ENCODE peak calls at places on chromosomes 4 and X, in ten cellular contexts. A is sigmoid colon; F is pons; Z is substantia nigra; H is CD8-positive, alpha-beta T cell; X is Panc1; B is MCF 10A; J is HTR-8/SVneo; Q is D341Med; U is adrenal gland. L is an unnamed sample.

GRCh38 chr4:118772149-118773081 is 63.5 kb downstream of the SEC24D start:
- DNase-seq in J (peak; percentile 31), B (peak; percentile 56), H (no peak), Q (peak; percentile 49), Z (no peak), F (peak; percentile 75), U (no peak), X (peak; percentile 7), A (no peak), L (no peak)

GRCh38 chrX:87516716-87517115 is 886 bp upstream of the KLHL4 start:
- DNase-seq in F (peak; percentile 18), A (no peak), X (no peak), U (no peak), H (no peak), Q (no peak), J (no peak), B (peak; percentile 56), Z (no peak), L (no peak)

GRCh38 chr4:75544870-75545269 is 11.0 kb upstream of the ODAPH start:
- DNase-seq in U (no peak), J (no peak), F (no peak), Z (no peak), H (no peak), B (no peak), X (no peak), A (no peak), Q (no peak), L (no peak)

GRCh38 chr4:153209410-153209809 is 5.2 kb downstream of the TRIM2 start:
- DNase-seq in J (no peak), H (no peak), Z (no peak), Q (no peak), A (no peak), X (no peak), F (no peak), U (no peak), B (no peak), L (no peak)

GRCh38 chr4:76874176-76874575 is 23.8 kb downstream of the SOWAHB start:
- DNase-seq in U (no peak), H (no peak), J (no peak), A (no peak), X (no peak), Z (no peak), B (no peak), Q (peak; percentile 41), F (no peak), L (no peak)

GRCh38 chr4:10965196-10965595 is 280.6 kb upstream of the CLNK start:
- DNase-seq in Q (no peak), J (no peak), U (no peak), Z (no peak), X (no peak), H (no peak), B (no peak), A (no peak), F (no peak), L (no peak)

GRCh38 chr4:17322514-17322913 is 189.4 kb downstream of the QDPR start:
- DNase-seq in B (no peak), U (no peak), Z (no peak), J (no peak), X (no peak), Q (no peak), A (no peak), F (no peak), H (no peak), L (no peak)

GRCh38 chrX:19625612-19626011 is 110.3 kb upstream of the MAP3K15 start:
- DNase-seq in A (no peak), U (no peak), Q (no peak), J (no peak), Z (no peak), F (no peak), B (peak; percentile 52), H (peak; percentile 12), X (no peak), L (peak; percentile 51)

GRCh38 chr4:3780347-3781171 is 14.4 kb downstream of the ADRA2C start:
- DNase-seq in B (no peak), H (no peak), J (no peak), X (no peak), U (no peak), Q (no peak), Z (no peak), F (no peak), A (no peak), L (no peak)

GRCh38 chr4:105767579-105767978 is 59.0 kb downstream of the GSTCD start:
- DNase-seq in Z (no peak), J (no peak), A (no peak), H (no peak), Q (no peak), F (no peak), B (no peak), U (no peak), X (no peak), L (no peak)

GRCh38 chrX:17567173-17567572 is 170.1 kb upstream of the SCML1 start:
- DNase-seq in B (no peak), A (peak; percentile 66), F (no peak), X (no peak), Z (peak; percentile 68), H (no peak), U (peak; percentile 44), Q (no peak), J (no peak), L (no peak)

GRCh38 chr4:86595426-86595805 is 1.3 kb downstream of the PTPN13 start:
- DNase-seq in J (no peak), Q (peak; percentile 29), X (no peak), U (peak; percentile 23), A (no peak), F (peak; percentile 58), Z (no peak), H (no peak), B (peak; percentile 62), L (no peak)

GRCh38 chr4:67885727-67886126 is 1.9 kb upstream of the TMPRSS11D start:
- DNase-seq in U (no peak), Q (no peak), X (peak; percentile 75), A (no peak), B (peak; percentile 66), F (no peak), J (no peak), Z (no peak), H (no peak), L (no peak)

GRCh38 chr4:175671491-175671934 is 140.6 kb downstream of the GPM6A start:
- DNase-seq in X (no peak), A (no peak), U (no peak), F (peak; percentile 12), Z (peak; percentile 68), J (peak; percentile 18), H (no peak), Q (peak; percentile 24), B (peak; percentile 37), L (no peak)

GRCh38 chrX:12949927-12950656 is 24.8 kb upstream of the TMSB4X start:
- DNase-seq in J (no peak), A (peak; percentile 94), X (no peak), U (peak; percentile 79), Z (peak; percentile 64), H (peak; percentile 67), F (peak; percentile 89), Q (no peak), B (peak; percentile 81), L (peak; percentile 66)

GRCh38 chr4:3676907-3677495 is 89.2 kb upstream of the ADRA2C start:
- DNase-seq in J (no peak), X (no peak), F (no peak), U (no peak), A (peak; percentile 40), Z (peak; percentile 30), Q (no peak), H (no peak), B (no peak), L (no peak)

GRCh38 chrX:67523002-67523711 is 20.7 kb upstream of the AR start:
- DNase-seq in U (no peak), A (no peak), F (no peak), J (no peak), X (no peak), Z (no peak), Q (no peak), H (no peak), B (no peak), L (no peak)

GRCh38 chr4:88919056-88919455 is 137.9 kb downstream of the FAM13A start:
- DNase-seq in F (no peak), Z (no peak), U (no peak), X (no peak), Q (no peak), H (no peak), A (no peak), B (no peak), J (no peak), L (no peak)

GRCh38 chr4:51894246-51894645 is 51.3 kb downstream of the DCUN1D4 start:
- DNase-seq in H (no peak), U (no peak), A (no peak), B (peak; percentile 66), F (no peak), J (no peak), Z (no peak), Q (no peak), X (no peak), L (no peak)

GRCh38 chr4:153083447-153083921 is 120.8 kb upstream of the TRIM2 start:
- DNase-seq in U (peak; percentile 53), F (peak; percentile 97), X (peak; percentile 42), Q (peak; percentile 78), Z (peak; percentile 69), H (peak; percentile 19), J (peak; percentile 76), A (no peak), B (peak; percentile 83), L (peak; percentile 22)

GRCh38 chrX:13216139-13216538 is 103.7 kb downstream of the ATXN3L start:
- DNase-seq in Z (no peak), J (no peak), H (no peak), U (no peak), X (no peak), A (no peak), Q (no peak), F (no peak), B (no peak), L (no peak)

GRCh38 chrX:48854898-48855297 is 19.5 kb upstream of the PCSK1N start:
- DNase-seq in F (no peak), Q (no peak), U (no peak), X (no peak), A (no peak), B (peak; percentile 11), Z (no peak), H (no peak), J (no peak), L (no peak)

GRCh38 chr4:2927696-2928075 is 35.5 kb downstream of the NOP14 start:
- DNase-seq in Q (no peak), B (no peak), H (no peak), Z (no peak), X (no peak), J (no peak), F (no peak), U (no peak), A (no peak), L (no peak)

GRCh38 chrX:499870-500364 is 113.2 kb upstream of the PPP2R3B start:
- DNase-seq in U (no peak), Z (no peak), B (no peak), A (no peak), F (no peak), J (no peak), X (no peak), H (no peak), Q (peak; percentile 89), L (no peak)

GRCh38 chrX:119226431-119226830 is 9.7 kb upstream of the PGRMC1 start:
- DNase-seq in B (no peak), U (no peak), H (no peak), Q (no peak), F (no peak), J (no peak), X (no peak), Z (no peak), A (no peak), L (no peak)